ENCODE peak calls at places on chromosome 19, in nine cellular contexts. U, I, E, F, Y, B, X, N and V are unnamed samples.

GRCh38 chr19:19900124-19900523 is 622 bp upstream of the ZNF93 start:
- DNase-seq in U (peak), I (no peak), E (no peak), F (no peak), Y (peak), B (no peak), X (no peak), N (peak), V (no peak)

GRCh38 chr19:44113784-44114390 is 688 bp downstream of the ZNF225 start:
- DNase-seq in U (no peak), I (no peak), E (peak), F (no peak), Y (peak), B (no peak), X (no peak), N (no peak), V (no peak)

GRCh38 chr19:30936276-30936675 is 413.0 kb downstream of the TSHZ3 start:
- DNase-seq in U (no peak), I (no peak), E (no peak), F (no peak), Y (no peak), B (no peak), X (no peak), N (no peak), V (no peak)

GRCh38 chr19:17333611-17334413 is 843 bp downstream of the ANO8 start:
- DNase-seq in U (peak), I (no peak), E (no peak), F (no peak), Y (peak), B (peak), X (no peak), N (no peak), V (no peak)

GRCh38 chr19:31149306-31149975 is 199.8 kb downstream of the TSHZ3 start:
- DNase-seq in U (no peak), I (no peak), E (no peak), F (no peak), Y (peak), B (no peak), X (no peak), N (peak), V (no peak)

GRCh38 chr19:47865166-47865565 is 6.1 kb downstream of the TPRX2 start:
- DNase-seq in U (no peak), I (no peak), E (no peak), F (no peak), Y (no peak), B (no peak), X (no peak), N (no peak), V (no peak)

GRCh38 chr19:52214241-52214640 is 24.4 kb downstream of the PPP2R1A start:
- DNase-seq in U (no peak), I (no peak), E (no peak), F (no peak), Y (no peak), B (no peak), X (no peak), N (no peak), V (no peak)

GRCh38 chr19:49442793-49443365 is 1.6 kb upstream of the SLC17A7 start:
- DNase-seq in U (peak), I (peak), E (peak), F (peak), Y (peak), B (no peak), X (no peak), N (peak), V (peak)

GRCh38 chr19:35249848-35250711 is 1.3 kb downstream of the LSR start:
- DNase-seq in U (no peak), I (no peak), E (no peak), F (no peak), Y (no peak), B (no peak), X (no peak), N (no peak), V (no peak)

GRCh38 chr19:7196721-7197168 is 97.5 kb downstream of the INSR start:
- DNase-seq in U (peak), I (no peak), E (peak), F (no peak), Y (peak), B (no peak), X (no peak), N (no peak), V (no peak)

GRCh38 chr19:35759697-35760096 is 1.7 kb downstream of the PROSER3 start:
- DNase-seq in U (no peak), I (no peak), E (no peak), F (no peak), Y (no peak), B (no peak), X (no peak), N (no peak), V (no peak)

GRCh38 chr19:5298502-5298901 is 42.1 kb downstream of the PTPRS start:
- DNase-seq in U (no peak), I (no peak), E (no peak), F (no peak), Y (no peak), B (no peak), X (no peak), N (no peak), V (no peak)

GRCh38 chr19:38793186-38793585 is 4.2 kb downstream of the LGALS7B start:
- DNase-seq in U (peak), I (no peak), E (no peak), F (no peak), Y (peak), B (no peak), X (no peak), N (peak), V (peak)